ENCODE peak calls at places on chromosomes 1 and 21, in seven cellular contexts. P is hepatocyte; D is naive thymus-derived CD8-positive, alpha-beta T cell; B is uterus; J is testis; W is NCI-H446 treated with DMSO at 0.1 percent for 48 hours; Z is endothelial cell. S is an unnamed sample.
A peak's percentile ranks its signal among the peaks of the same experiment; 100 is the strongest.

GRCh38 chr1:41767534-41767933 is 151.2 kb downstream of the HIVEP3 start:
- DNase-seq in P (no peak), D (no peak), B (no peak), J (no peak), W (no peak), Z (no peak), S (no peak)

GRCh38 chr1:4468386-4468785 is 186.0 kb upstream of the AJAP1 start:
- DNase-seq in P (no peak), D (no peak), B (no peak), J (no peak), W (no peak), Z (no peak), S (no peak)

GRCh38 chr1:1309525-1310385 is 1.4 kb downstream of the PUSL1 start:
- DNase-seq in P (no peak), D (no peak), B (no peak), J (no peak), W (no peak), Z (no peak), S (no peak)

GRCh38 chr1:145963218-145964019 is 956 bp downstream of the ANKRD34A start:
- DNase-seq in P (peak; percentile 34), D (no peak), B (no peak), J (no peak), W (no peak), Z (no peak), S (no peak)

GRCh38 chr21:36508948-36509347 is 29.0 kb upstream of the CLDN14 start:
- DNase-seq in P (no peak), D (no peak), B (no peak), J (peak; percentile 48), W (no peak), Z (no peak), S (no peak)

GRCh38 chr21:31034378-31034777 is 3.9 kb downstream of the KRTAP19-8 start:
- DNase-seq in P (no peak), D (no peak), B (no peak), J (no peak), W (no peak), Z (no peak), S (no peak)

GRCh38 chr1:36175137-36176095 is 19.5 kb downstream of the MAP7D1 start:
- DNase-seq in P (no peak), D (no peak), B (no peak), J (peak; percentile 42), W (no peak), Z (no peak), S (no peak)

GRCh38 chr1:32068891-32069590 is 3.7 kb upstream of the TMEM39B start:
- DNase-seq in P (no peak), D (no peak), B (no peak), J (no peak), W (no peak), Z (no peak), S (no peak)

GRCh38 chr1:20719871-20720620 is 2.2 kb upstream of the KIF17 start:
- DNase-seq in P (no peak), D (no peak), B (no peak), J (no peak), W (no peak), Z (no peak), S (no peak)

GRCh38 chr1:200240655-200241054 is 169.2 kb downstream of the ZNF281 start:
- DNase-seq in P (no peak), D (no peak), B (peak; percentile 23), J (peak; percentile 40), W (no peak), Z (peak; percentile 30), S (no peak)

GRCh38 chr1:228793032-228793431 is 57.8 kb downstream of the RHOU start:
- DNase-seq in P (no peak), D (no peak), B (no peak), J (no peak), W (no peak), Z (no peak), S (no peak)

GRCh38 chr1:110673805-110674336 is 869 bp downstream of the KCNA3 start:
- DNase-seq in P (no peak), D (peak; percentile 29), B (no peak), J (no peak), W (no peak), Z (no peak), S (peak; percentile 39)

GRCh38 chr21:46412521-46413364 is 45.9 kb upstream of the DIP2A start:
- DNase-seq in P (no peak), D (no peak), B (no peak), J (no peak), W (no peak), Z (no peak), S (no peak)

GRCh38 chr1:186785503-186785902 is 43.2 kb upstream of the PLA2G4A start:
- DNase-seq in P (no peak), D (no peak), B (no peak), J (no peak), W (no peak), Z (no peak), S (no peak)

GRCh38 chr1:223765036-223765718 is 52.8 kb downstream of the CAPN2 start:
- DNase-seq in P (peak; percentile 63), D (no peak), B (no peak), J (peak; percentile 90), W (no peak), Z (no peak), S (no peak)

GRCh38 chr1:200411406-200412257 is 1.8 kb upstream of the ZNF281 start:
- DNase-seq in P (peak; percentile 17), D (no peak), B (no peak), J (no peak), W (no peak), Z (peak; percentile 7), S (no peak)